ENCODE peak calls at places on chromosomes 6 and 20, in eight cellular contexts. One of them, this sample, is unnamed.
A peak's percentile ranks its signal among the peaks of the same experiment; 100 is the strongest.

GRCh38 chr6:34970487-34970886 is 81.4 kb downstream of the ANKS1A start:
- DNase-seq in foreskin keratinocyte: no peak
- DNase-seq in adrenal gland: no peak
- DNase-seq in hepatocyte: no peak
- DNase-seq in Peyer's patch: no peak
- DNase-seq in aorta: no peak
- DNase-seq in CD4-positive, CD25-positive, alpha-beta regulatory T cell: no peak
- DNase-seq in heart right ventricle: no peak
- DNase-seq in this sample: no peak

GRCh38 chr6:39791311-39791710 is 865 bp upstream of the DAAM2 start:
- DNase-seq in foreskin keratinocyte: no peak
- DNase-seq in adrenal gland: no peak
- DNase-seq in hepatocyte: no peak
- DNase-seq in Peyer's patch: no peak
- DNase-seq in aorta: no peak
- DNase-seq in CD4-positive, CD25-positive, alpha-beta regulatory T cell: no peak
- DNase-seq in heart right ventricle: peak; percentile 28
- DNase-seq in this sample: no peak

GRCh38 chr6:166639921-166640320 is 12.9 kb upstream of the RPS6KA2 start:
- DNase-seq in foreskin keratinocyte: no peak
- DNase-seq in adrenal gland: no peak
- DNase-seq in hepatocyte: no peak
- DNase-seq in Peyer's patch: no peak
- DNase-seq in aorta: no peak
- DNase-seq in CD4-positive, CD25-positive, alpha-beta regulatory T cell: no peak
- DNase-seq in heart right ventricle: no peak
- DNase-seq in this sample: no peak

GRCh38 chr6:137795510-137795909 is 71.5 kb upstream of the TNFAIP3 start:
- DNase-seq in foreskin keratinocyte: no peak
- DNase-seq in adrenal gland: no peak
- DNase-seq in hepatocyte: no peak
- DNase-seq in Peyer's patch: no peak
- DNase-seq in aorta: no peak
- DNase-seq in CD4-positive, CD25-positive, alpha-beta regulatory T cell: peak; percentile 64
- DNase-seq in heart right ventricle: no peak
- DNase-seq in this sample: no peak

GRCh38 chr20:14879020-14879697 is 541.7 kb upstream of the FLRT3 start:
- DNase-seq in foreskin keratinocyte: peak; percentile 93
- DNase-seq in adrenal gland: no peak
- DNase-seq in hepatocyte: peak; percentile 13
- DNase-seq in Peyer's patch: no peak
- DNase-seq in aorta: no peak
- DNase-seq in CD4-positive, CD25-positive, alpha-beta regulatory T cell: no peak
- DNase-seq in heart right ventricle: no peak
- DNase-seq in this sample: no peak

GRCh38 chr6:159899994-159900745 is 9.4 kb downstream of the MAS1 start:
- DNase-seq in foreskin keratinocyte: peak; percentile 62
- DNase-seq in adrenal gland: no peak
- DNase-seq in hepatocyte: no peak
- DNase-seq in Peyer's patch: no peak
- DNase-seq in aorta: no peak
- DNase-seq in CD4-positive, CD25-positive, alpha-beta regulatory T cell: no peak
- DNase-seq in heart right ventricle: no peak
- DNase-seq in this sample: no peak

GRCh38 chr6:125258651-125259353 is 43.0 kb downstream of the HDDC2 start:
- DNase-seq in foreskin keratinocyte: no peak
- DNase-seq in adrenal gland: no peak
- DNase-seq in hepatocyte: no peak
- DNase-seq in Peyer's patch: no peak
- DNase-seq in aorta: no peak
- DNase-seq in CD4-positive, CD25-positive, alpha-beta regulatory T cell: no peak
- DNase-seq in heart right ventricle: no peak
- DNase-seq in this sample: no peak

GRCh38 chr20:56566621-56567020 is 33.6 kb downstream of the FAM209B start:
- DNase-seq in foreskin keratinocyte: no peak
- DNase-seq in adrenal gland: peak; percentile 62
- DNase-seq in hepatocyte: peak; percentile 49
- DNase-seq in Peyer's patch: no peak
- DNase-seq in aorta: no peak
- DNase-seq in CD4-positive, CD25-positive, alpha-beta regulatory T cell: no peak
- DNase-seq in heart right ventricle: peak; percentile 9
- DNase-seq in this sample: no peak

GRCh38 chr6:85464722-85465150 is 14.9 kb downstream of the NT5E start:
- DNase-seq in foreskin keratinocyte: peak; percentile 78
- DNase-seq in adrenal gland: no peak
- DNase-seq in hepatocyte: no peak
- DNase-seq in Peyer's patch: no peak
- DNase-seq in aorta: peak; percentile 82
- DNase-seq in CD4-positive, CD25-positive, alpha-beta regulatory T cell: no peak
- DNase-seq in heart right ventricle: no peak
- DNase-seq in this sample: no peak

GRCh38 chr6:3237761-3238662 is 10.6 kb upstream of the TUBB2B start:
- DNase-seq in foreskin keratinocyte: no peak
- DNase-seq in adrenal gland: no peak
- DNase-seq in hepatocyte: no peak
- DNase-seq in Peyer's patch: no peak
- DNase-seq in aorta: no peak
- DNase-seq in CD4-positive, CD25-positive, alpha-beta regulatory T cell: no peak
- DNase-seq in heart right ventricle: no peak
- DNase-seq in this sample: no peak

GRCh38 chr20:6919792-6920468 is 152.4 kb downstream of the BMP2 start:
- DNase-seq in foreskin keratinocyte: no peak
- DNase-seq in adrenal gland: no peak
- DNase-seq in hepatocyte: no peak
- DNase-seq in Peyer's patch: no peak
- DNase-seq in aorta: no peak
- DNase-seq in CD4-positive, CD25-positive, alpha-beta regulatory T cell: no peak
- DNase-seq in heart right ventricle: no peak
- DNase-seq in this sample: no peak

GRCh38 chr6:87914637-87915395 is 132.8 kb upstream of the SPACA1 start:
- DNase-seq in foreskin keratinocyte: peak; percentile 40
- DNase-seq in adrenal gland: no peak
- DNase-seq in hepatocyte: no peak
- DNase-seq in Peyer's patch: no peak
- DNase-seq in aorta: no peak
- DNase-seq in CD4-positive, CD25-positive, alpha-beta regulatory T cell: peak; percentile 28
- DNase-seq in heart right ventricle: no peak
- DNase-seq in this sample: peak; percentile 9

GRCh38 chr6:97963148-97963680 is 680.2 kb upstream of the MMS22L start:
- DNase-seq in foreskin keratinocyte: no peak
- DNase-seq in adrenal gland: no peak
- DNase-seq in hepatocyte: no peak
- DNase-seq in Peyer's patch: no peak
- DNase-seq in aorta: no peak
- DNase-seq in CD4-positive, CD25-positive, alpha-beta regulatory T cell: no peak
- DNase-seq in heart right ventricle: no peak
- DNase-seq in this sample: no peak

GRCh38 chr6:123808556-123808955 is 4.9 kb downstream of the NKAIN2 start:
- DNase-seq in foreskin keratinocyte: no peak
- DNase-seq in adrenal gland: no peak
- DNase-seq in hepatocyte: no peak
- DNase-seq in Peyer's patch: no peak
- DNase-seq in aorta: no peak
- DNase-seq in CD4-positive, CD25-positive, alpha-beta regulatory T cell: no peak
- DNase-seq in heart right ventricle: no peak
- DNase-seq in this sample: no peak

GRCh38 chr20:47275548-47275947 is 81.0 kb downstream of the ZMYND8 start:
- DNase-seq in foreskin keratinocyte: no peak
- DNase-seq in adrenal gland: no peak
- DNase-seq in hepatocyte: no peak
- DNase-seq in Peyer's patch: no peak
- DNase-seq in aorta: no peak
- DNase-seq in CD4-positive, CD25-positive, alpha-beta regulatory T cell: no peak
- DNase-seq in heart right ventricle: no peak
- DNase-seq in this sample: no peak

GRCh38 chr20:47271216-47271615 is 85.3 kb downstream of the ZMYND8 start:
- DNase-seq in foreskin keratinocyte: no peak
- DNase-seq in adrenal gland: no peak
- DNase-seq in hepatocyte: no peak
- DNase-seq in Peyer's patch: no peak
- DNase-seq in aorta: no peak
- DNase-seq in CD4-positive, CD25-positive, alpha-beta regulatory T cell: no peak
- DNase-seq in heart right ventricle: no peak
- DNase-seq in this sample: no peak

GRCh38 chr20:47273591-47274235 is 82.8 kb downstream of the ZMYND8 start:
- DNase-seq in foreskin keratinocyte: no peak
- DNase-seq in adrenal gland: no peak
- DNase-seq in hepatocyte: no peak
- DNase-seq in Peyer's patch: no peak
- DNase-seq in aorta: no peak
- DNase-seq in CD4-positive, CD25-positive, alpha-beta regulatory T cell: no peak
- DNase-seq in heart right ventricle: no peak
- DNase-seq in this sample: no peak

GRCh38 chr20:47274449-47275108 is 81.9 kb downstream of the ZMYND8 start:
- DNase-seq in foreskin keratinocyte: peak; percentile 74
- DNase-seq in adrenal gland: no peak
- DNase-seq in hepatocyte: peak; percentile 58
- DNase-seq in Peyer's patch: peak; percentile 10
- DNase-seq in aorta: no peak
- DNase-seq in CD4-positive, CD25-positive, alpha-beta regulatory T cell: peak; percentile 54
- DNase-seq in heart right ventricle: no peak
- DNase-seq in this sample: no peak

DNA sequence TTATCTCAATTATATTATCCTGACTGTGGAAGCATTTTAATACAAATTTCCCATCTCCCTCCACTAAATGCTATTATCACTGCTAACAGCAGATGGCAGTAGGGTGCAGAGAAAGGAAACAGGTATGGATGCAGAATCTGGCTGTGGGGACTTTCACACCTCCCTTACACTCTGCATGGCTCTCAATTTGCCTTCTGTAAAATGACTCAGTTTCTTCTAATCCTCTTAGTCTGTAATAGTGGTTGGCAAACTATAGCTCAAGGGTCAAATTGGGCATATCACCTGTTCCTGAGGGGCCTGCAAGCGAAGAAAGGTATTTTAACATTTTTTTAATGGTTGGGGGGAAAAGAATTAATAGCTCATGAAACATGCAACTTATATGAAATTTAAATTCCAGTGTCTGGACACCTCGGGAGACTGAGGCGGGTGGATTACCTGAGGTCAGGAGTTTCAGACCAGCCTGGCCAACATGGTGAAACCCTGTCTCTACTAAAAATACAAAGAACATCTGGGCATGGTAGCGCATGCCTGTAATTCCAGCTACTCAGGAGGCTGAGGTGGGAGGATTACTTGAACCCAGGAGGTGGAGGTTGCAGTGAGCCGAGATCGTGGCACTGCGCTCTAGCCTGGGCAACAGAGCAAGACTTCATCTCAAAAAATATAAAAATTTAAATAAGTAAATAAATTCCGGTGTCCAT is 83.5 kb downstream of the ZMYND8 start:
- DNase-seq in foreskin keratinocyte: peak; percentile 22
- DNase-seq in adrenal gland: no peak
- DNase-seq in hepatocyte: peak; percentile 82
- DNase-seq in Peyer's patch: peak; percentile 61
- DNase-seq in aorta: no peak
- DNase-seq in CD4-positive, CD25-positive, alpha-beta regulatory T cell: peak; percentile 68
- DNase-seq in heart right ventricle: peak; percentile 77
- DNase-seq in this sample: peak; percentile 18
- H3K27ac ChIP-seq in foreskin keratinocyte: peak overlapping the region; percentile 81
- H3K27ac ChIP-seq in adrenal gland: peak overlapping the region; percentile 77
- H3K27ac ChIP-seq in hepatocyte: peak overlapping the region; percentile 80
- H3K27ac ChIP-seq in Peyer's patch: peak overlapping the region; percentile 41
- H3K27ac ChIP-seq in aorta: peak overlapping the region; percentile 88
- H3K27ac ChIP-seq in CD4-positive, CD25-positive, alpha-beta regulatory T cell: no peak overlapping the region
- H3K27ac ChIP-seq in heart right ventricle: peak overlapping the region; percentile 80
- H3K27ac ChIP-seq in this sample: no peak overlapping the region

DNA sequence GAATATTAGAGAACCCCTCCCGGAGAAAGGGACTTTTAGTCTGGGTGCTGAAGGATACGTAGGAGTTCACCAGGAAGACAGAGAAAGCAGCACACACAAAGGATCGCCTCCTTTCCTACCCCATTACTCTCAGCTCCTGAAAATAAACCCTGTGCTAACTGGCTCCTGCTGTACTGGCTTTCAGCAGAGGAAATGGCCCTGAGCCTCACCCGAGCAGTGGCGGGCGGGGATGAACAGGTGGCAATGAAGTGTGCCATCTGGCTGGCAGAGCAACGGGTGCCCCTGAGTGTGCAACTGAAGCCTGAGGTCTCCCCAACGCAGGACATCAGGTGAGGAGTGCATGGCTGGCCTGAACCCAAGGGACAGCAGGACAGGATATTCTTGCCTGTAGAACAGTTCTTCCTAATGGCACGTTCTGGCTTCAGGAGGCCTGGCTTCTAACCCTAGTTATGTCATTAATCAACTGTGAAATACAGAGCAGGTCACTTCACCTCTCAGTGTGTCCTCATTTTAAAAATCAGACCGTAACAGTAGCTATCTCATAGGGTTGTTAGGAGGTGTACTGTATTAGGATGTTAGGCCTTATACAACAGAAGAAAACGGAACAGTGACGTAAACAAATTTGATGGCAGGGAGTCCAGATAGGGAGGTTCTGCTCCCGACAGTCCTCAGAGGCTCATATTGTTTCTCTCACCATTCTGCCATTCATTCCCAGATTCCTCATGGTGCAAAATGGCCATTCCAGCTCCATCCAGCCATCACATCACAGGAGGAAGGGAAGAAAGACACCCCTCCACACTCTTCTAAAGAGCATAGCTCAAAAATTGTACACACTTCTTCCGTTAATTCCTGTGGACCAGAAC is 1.8 kb downstream of the RBCK1 start:
- DNase-seq in foreskin keratinocyte: no peak
- DNase-seq in adrenal gland: peak; percentile 40
- DNase-seq in hepatocyte: no peak
- DNase-seq in Peyer's patch: peak; percentile 58
- DNase-seq in aorta: no peak
- DNase-seq in CD4-positive, CD25-positive, alpha-beta regulatory T cell: peak; percentile 57
- DNase-seq in heart right ventricle: no peak
- DNase-seq in this sample: no peak
- H3K27ac ChIP-seq in foreskin keratinocyte: peak overlapping the region; percentile 94
- H3K27ac ChIP-seq in adrenal gland: peak overlapping the region; percentile 17
- H3K27ac ChIP-seq in hepatocyte: peak overlapping the region; percentile 99
- H3K27ac ChIP-seq in Peyer's patch: peak overlapping the region; percentile 95
- H3K27ac ChIP-seq in aorta: no peak overlapping the region
- H3K27ac ChIP-seq in CD4-positive, CD25-positive, alpha-beta regulatory T cell: peak overlapping the region; percentile 83
- H3K27ac ChIP-seq in heart right ventricle: no peak overlapping the region
- H3K27ac ChIP-seq in this sample: no peak overlapping the region

GRCh38 chr20:38210741-38211140 is 45.7 kb upstream of the TGM2 start:
- DNase-seq in foreskin keratinocyte: no peak
- DNase-seq in adrenal gland: no peak
- DNase-seq in hepatocyte: no peak
- DNase-seq in Peyer's patch: no peak
- DNase-seq in aorta: peak; percentile 68
- DNase-seq in CD4-positive, CD25-positive, alpha-beta regulatory T cell: no peak
- DNase-seq in heart right ventricle: no peak
- DNase-seq in this sample: no peak
- H3K27ac ChIP-seq in foreskin keratinocyte: no peak overlapping the region
- H3K27ac ChIP-seq in adrenal gland: no peak overlapping the region
- H3K27ac ChIP-seq in hepatocyte: no peak overlapping the region
- H3K27ac ChIP-seq in Peyer's patch: no peak overlapping the region
- H3K27ac ChIP-seq in aorta: no peak overlapping the region
- H3K27ac ChIP-seq in CD4-positive, CD25-positive, alpha-beta regulatory T cell: no peak overlapping the region
- H3K27ac ChIP-seq in heart right ventricle: peak overlapping the region; percentile 58
- H3K27ac ChIP-seq in this sample: no peak overlapping the region

DNA sequence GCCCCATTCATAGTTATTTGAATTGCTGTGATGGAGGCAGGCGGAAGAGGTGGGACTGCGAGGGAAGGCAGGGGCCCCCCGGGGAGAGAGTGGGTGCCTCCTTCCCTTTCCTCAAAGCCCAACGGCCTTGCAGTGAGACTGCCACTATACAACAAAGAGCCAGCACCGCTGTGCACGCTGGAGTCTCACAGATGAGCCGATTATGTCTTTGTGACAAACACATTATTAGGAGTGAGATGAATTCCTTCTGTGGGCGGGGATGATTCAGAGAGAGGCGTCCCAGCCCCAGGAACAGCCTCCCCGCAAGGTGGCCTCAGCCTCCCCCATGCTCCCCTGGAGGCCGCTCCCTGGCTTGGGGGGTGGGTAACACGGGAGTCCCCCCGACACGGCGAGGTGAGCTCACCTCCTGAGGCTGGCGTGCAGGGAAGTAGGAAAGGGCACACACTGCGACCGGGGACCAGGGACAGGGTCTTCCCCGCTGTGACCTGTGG is 26.7 kb downstream of the NTSR1 start:
- DNase-seq in foreskin keratinocyte: no peak
- DNase-seq in adrenal gland: no peak
- DNase-seq in hepatocyte: no peak
- DNase-seq in Peyer's patch: peak; percentile 41
- DNase-seq in aorta: peak; percentile 62
- DNase-seq in CD4-positive, CD25-positive, alpha-beta regulatory T cell: no peak
- DNase-seq in heart right ventricle: no peak
- DNase-seq in this sample: no peak
- H3K27ac ChIP-seq in foreskin keratinocyte: no peak overlapping the region
- H3K27ac ChIP-seq in adrenal gland: no peak overlapping the region
- H3K27ac ChIP-seq in hepatocyte: no peak overlapping the region
- H3K27ac ChIP-seq in Peyer's patch: no peak overlapping the region
- H3K27ac ChIP-seq in aorta: no peak overlapping the region
- H3K27ac ChIP-seq in CD4-positive, CD25-positive, alpha-beta regulatory T cell: no peak overlapping the region
- H3K27ac ChIP-seq in heart right ventricle: no peak overlapping the region
- H3K27ac ChIP-seq in this sample: no peak overlapping the region